ENCODE peak calls at places on chromosomes 12 and 14, in four cellular contexts. One of them, this sample, is unnamed.

GRCh38 chr12:129607293-129607692 is 296.5 kb downstream of the TMEM132D start:
- DNase-seq in K562: no peak
- DNase-seq in GM12878: no peak
- DNase-seq in IMR-90: no peak
- DNase-seq in this sample: no peak

GRCh38 chr12:92431146-92431545 is 271.6 kb upstream of the PLEKHG7 start:
- DNase-seq in K562: peak; percentile 18
- DNase-seq in IMR-90: no peak
- DNase-seq in GM12878: no peak
- DNase-seq in this sample: no peak

GRCh38 chr12:93135286-93136239 is 206.5 kb upstream of the EEA1 start:
- DNase-seq in K562: no peak
- DNase-seq in IMR-90: peak; percentile 57
- DNase-seq in GM12878: no peak
- DNase-seq in this sample: peak; percentile 90

GRCh38 chr14:91395998-91396660 is 21.5 kb downstream of the CCDC88C start:
- DNase-seq in K562: no peak
- DNase-seq in IMR-90: no peak
- DNase-seq in GM12878: no peak
- DNase-seq in this sample: no peak

GRCh38 chr12:104218935-104219334 is 3.4 kb downstream of the TXNRD1 start:
- DNase-seq in GM12878: no peak
- DNase-seq in K562: no peak
- DNase-seq in IMR-90: peak; percentile 74
- DNase-seq in this sample: peak; percentile 58

GRCh38 chr14:73833024-73833423 is 18.6 kb upstream of the PTGR2 start:
- DNase-seq in IMR-90: no peak
- DNase-seq in K562: no peak
- DNase-seq in GM12878: no peak
- DNase-seq in this sample: no peak

GRCh38 chr12:44295958-44296623 is 460.2 kb downstream of the TMEM117 start:
- DNase-seq in GM12878: no peak
- DNase-seq in K562: no peak
- DNase-seq in IMR-90: no peak
- DNase-seq in this sample: no peak

GRCh38 chr14:35335388-35336092 is 43.4 kb downstream of the PSMA6 start:
- DNase-seq in K562: no peak
- DNase-seq in IMR-90: no peak
- DNase-seq in GM12878: no peak
- DNase-seq in this sample: peak; percentile 29

GRCh38 chr14:73047808-73048207 is 10.5 kb upstream of the RBM25 start:
- DNase-seq in K562: no peak
- DNase-seq in IMR-90: no peak
- DNase-seq in GM12878: no peak
- DNase-seq in this sample: no peak

GRCh38 chr12:52837781-52838736 is 3.9 kb upstream of the KRT79 start:
- DNase-seq in K562: no peak
- DNase-seq in GM12878: no peak
- DNase-seq in IMR-90: peak; percentile 25
- DNase-seq in this sample: no peak

GRCh38 chr12:55728185-55728931 is 451 bp downstream of the CD63 start:
- DNase-seq in K562: peak; percentile 74
- DNase-seq in IMR-90: peak; percentile 53
- DNase-seq in GM12878: no peak
- DNase-seq in this sample: peak; percentile 61

GRCh38 chr12:79367016-79367575 is 323.7 kb downstream of the PAWR start:
- DNase-seq in IMR-90: no peak
- DNase-seq in GM12878: no peak
- DNase-seq in K562: no peak
- DNase-seq in this sample: no peak

GRCh38 chr12:19620222-19620621 is 180.9 kb downstream of the AEBP2 start:
- DNase-seq in K562: no peak
- DNase-seq in IMR-90: no peak
- DNase-seq in GM12878: no peak
- DNase-seq in this sample: no peak

GRCh38 chr12:40693503-40693863 is 1.2 kb downstream of the CNTN1 start:
- DNase-seq in K562: no peak
- DNase-seq in GM12878: no peak
- DNase-seq in IMR-90: no peak
- DNase-seq in this sample: no peak

GRCh38 chr12:30930238-30931010 is 3.9 kb downstream of the TSPAN11 start:
- DNase-seq in GM12878: no peak
- DNase-seq in IMR-90: no peak
- DNase-seq in K562: no peak
- DNase-seq in this sample: peak; percentile 47

GRCh38 chr12:48901278-48901677 is 24.0 kb downstream of the FKBP11 start:
- DNase-seq in IMR-90: peak; percentile 52
- DNase-seq in K562: no peak
- DNase-seq in GM12878: peak; percentile 27
- DNase-seq in this sample: no peak

GRCh38 chr14:84006643-84007137 is 1523.3 kb upstream of the FLRT2 start:
- DNase-seq in K562: no peak
- DNase-seq in IMR-90: no peak
- DNase-seq in GM12878: no peak
- DNase-seq in this sample: peak; percentile 96

GRCh38 chr12:92533280-92533890 is 169.4 kb upstream of the PLEKHG7 start:
- DNase-seq in GM12878: no peak
- DNase-seq in IMR-90: no peak
- DNase-seq in K562: no peak
- DNase-seq in this sample: no peak

GRCh38 chr12:73083736-73084135 is 811.6 kb downstream of the TRHDE start:
- DNase-seq in K562: no peak
- DNase-seq in IMR-90: no peak
- DNase-seq in GM12878: no peak
- DNase-seq in this sample: no peak

GRCh38 chr12:27733052-27733656 is 22.5 kb downstream of the MRPS35 start:
- DNase-seq in IMR-90: peak; percentile 52
- DNase-seq in K562: peak; percentile 38
- DNase-seq in GM12878: no peak
- DNase-seq in this sample: peak; percentile 51

GRCh38 chr12:93984005-93984404 is 164.4 kb upstream of the PLXNC1 start:
- DNase-seq in K562: no peak
- DNase-seq in GM12878: no peak
- DNase-seq in IMR-90: no peak
- DNase-seq in this sample: no peak

GRCh38 chr14:81453166-81453766 is 53.1 kb upstream of the STON2 start:
- DNase-seq in K562: peak; percentile 38
- DNase-seq in IMR-90: peak; percentile 43
- DNase-seq in GM12878: no peak
- DNase-seq in this sample: peak; percentile 48

GRCh38 chr14:69270795-69271708 is 11.1 kb downstream of the GALNT16 start:
- DNase-seq in K562: no peak
- DNase-seq in GM12878: no peak
- DNase-seq in IMR-90: peak; percentile 37
- DNase-seq in this sample: no peak

GRCh38 chr14:23697689-23698088 is 61.5 kb downstream of the DHRS2 start:
- DNase-seq in IMR-90: no peak
- DNase-seq in K562: no peak
- DNase-seq in GM12878: no peak
- DNase-seq in this sample: no peak

GRCh38 chr12:49827351-49828099 is 688 bp downstream of the NCKAP5L start:
- DNase-seq in K562: peak; percentile 90
- DNase-seq in IMR-90: peak; percentile 46
- DNase-seq in GM12878: no peak
- DNase-seq in this sample: peak; percentile 59

GRCh38 chr14:100467939-100468338 is 119.3 kb downstream of the BEGAIN start:
- DNase-seq in GM12878: no peak
- DNase-seq in IMR-90: no peak
- DNase-seq in K562: no peak
- DNase-seq in this sample: no peak

GRCh38 chr12:780750-781379 is 28.5 kb downstream of the WNK1 start:
- DNase-seq in GM12878: no peak
- DNase-seq in K562: no peak
- DNase-seq in IMR-90: no peak
- DNase-seq in this sample: no peak

GRCh38 chr12:65689508-65689907 is 134.8 kb upstream of the HMGA2 start:
- DNase-seq in K562: no peak
- DNase-seq in GM12878: no peak
- DNase-seq in IMR-90: no peak
- DNase-seq in this sample: no peak

GRCh38 chr12:71585218-71585617 is 78.4 kb downstream of the ZFC3H1 start:
- DNase-seq in IMR-90: no peak
- DNase-seq in K562: no peak
- DNase-seq in GM12878: no peak
- DNase-seq in this sample: no peak

GRCh38 chr12:88658009-88658408 is 77.7 kb upstream of the KITLG start:
- DNase-seq in IMR-90: no peak
- DNase-seq in K562: no peak
- DNase-seq in GM12878: no peak
- DNase-seq in this sample: no peak

GRCh38 chr12:114671321-114671663 is 12.7 kb downstream of the TBX3 start:
- DNase-seq in K562: no peak
- DNase-seq in IMR-90: no peak
- DNase-seq in GM12878: no peak
- DNase-seq in this sample: no peak

GRCh38 chr12:54388214-54389138 is 3.9 kb upstream of the ZNF385A start:
- DNase-seq in K562: peak; percentile 49
- DNase-seq in IMR-90: no peak
- DNase-seq in GM12878: no peak
- DNase-seq in this sample: no peak

GRCh38 chr12:54870048-54870447 is 15.7 kb downstream of the MUCL1 start:
- DNase-seq in IMR-90: no peak
- DNase-seq in K562: no peak
- DNase-seq in GM12878: no peak
- DNase-seq in this sample: no peak

GRCh38 chr12:9870311-9870866 is 1.2 kb upstream of the CLEC2B start:
- DNase-seq in IMR-90: no peak
- DNase-seq in K562: no peak
- DNase-seq in GM12878: no peak
- DNase-seq in this sample: peak; percentile 44

GRCh38 chr12:132614861-132615578 is 3.6 kb upstream of the P2RX2 start:
- DNase-seq in GM12878: peak; percentile 26
- DNase-seq in IMR-90: peak; percentile 78
- DNase-seq in K562: peak; percentile 77
- DNase-seq in this sample: peak; percentile 81

GRCh38 chr12:114011711-114012110 is 45.6 kb upstream of the RBM19 start:
- DNase-seq in GM12878: no peak
- DNase-seq in K562: no peak
- DNase-seq in IMR-90: no peak
- DNase-seq in this sample: no peak

GRCh38 chr12:52191841-52192791 is at the start of gene KRT80:
- DNase-seq in IMR-90: peak; percentile 99
- DNase-seq in K562: no peak
- DNase-seq in GM12878: no peak
- DNase-seq in this sample: peak; percentile 98

GRCh38 chr12:89273525-89273924 is 78.8 kb downstream of the DUSP6 start:
- DNase-seq in K562: no peak
- DNase-seq in IMR-90: no peak
- DNase-seq in GM12878: no peak
- DNase-seq in this sample: no peak

GRCh38 chr14:100670017-100670974 is 56.4 kb upstream of the DLK1 start:
- DNase-seq in GM12878: no peak
- DNase-seq in IMR-90: no peak
- DNase-seq in K562: no peak
- DNase-seq in this sample: no peak

DNA sequence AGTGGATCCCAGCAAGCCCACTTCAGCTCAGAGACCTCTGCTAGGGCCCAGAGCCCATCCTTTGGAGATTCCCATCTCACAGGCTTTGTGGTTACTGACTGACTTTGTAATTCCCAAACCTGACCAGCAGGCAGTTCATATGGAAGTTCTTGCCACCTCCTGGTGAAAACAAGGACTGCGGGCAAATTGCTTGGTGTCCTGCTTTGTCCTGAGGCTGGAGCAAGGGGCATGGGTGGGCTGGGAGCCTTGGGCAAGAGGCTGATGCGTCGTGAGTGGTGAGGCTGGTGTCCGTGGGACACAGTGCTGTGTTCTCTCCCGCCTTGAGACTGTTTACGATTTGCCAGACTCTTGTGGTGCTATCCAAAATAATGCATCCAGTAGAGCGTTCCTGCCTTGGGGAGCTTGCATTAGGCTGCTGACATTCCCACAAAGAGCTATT is 91.0 kb downstream of the LRRC74A start:
- DNase-seq in GM12878: no peak
- DNase-seq in K562: peak; percentile 56
- DNase-seq in IMR-90: peak; percentile 84
- DNase-seq in this sample: peak; percentile 75
- TF ChIP-seq FOS in GM12878: no peak
- TF ChIP-seq FOS in K562: no peak
- TF ChIP-seq FOS in IMR-90: no peak
- TF ChIP-seq FOS in this sample: no peak

DNA sequence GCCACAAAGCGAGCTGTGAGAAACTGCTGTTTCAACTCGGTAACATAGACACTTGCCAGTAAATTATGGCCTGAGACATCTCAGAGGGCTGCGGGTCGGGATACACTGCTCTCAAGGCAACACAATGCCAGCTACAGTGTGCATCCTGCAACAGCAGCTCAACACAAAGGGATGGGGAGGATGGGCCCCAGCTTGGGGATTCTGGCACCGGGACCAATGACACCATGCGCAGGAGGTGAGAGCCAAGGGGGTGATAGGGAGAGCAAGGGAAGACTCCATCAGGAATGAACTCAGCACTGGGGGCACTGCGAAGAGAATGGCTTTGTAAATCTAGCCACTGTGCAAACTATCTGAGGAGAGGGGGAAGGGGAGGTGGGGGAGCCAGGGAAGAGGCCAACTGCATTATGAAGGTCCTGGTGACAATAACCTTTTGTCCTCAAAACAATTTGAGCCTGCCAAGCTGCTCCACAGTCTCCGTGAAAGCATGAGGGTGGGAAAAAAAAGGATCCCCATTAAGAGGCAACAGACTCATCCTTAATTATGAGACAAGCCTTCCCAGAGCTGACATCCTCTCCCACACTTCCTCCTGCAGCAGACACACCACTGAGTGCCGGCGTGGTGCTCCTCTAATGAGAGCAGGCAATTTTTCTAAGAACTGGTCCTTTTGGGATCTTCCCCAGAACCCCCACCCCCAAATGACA is 219.7 kb downstream of the PPM1H start:
- DNase-seq in GM12878: no peak
- DNase-seq in IMR-90: no peak
- DNase-seq in K562: no peak
- DNase-seq in this sample: no peak
- H3K4me1 ChIP-seq in GM12878: no peaks in the 10 kb centered on the region
- H3K4me1 ChIP-seq in IMR-90: peaks cover 3% of the 10 kb centered on the region
- H3K4me1 ChIP-seq in K562: no peaks in the 10 kb centered on the region
- H3K4me1 ChIP-seq in this sample: no peaks in the 10 kb centered on the region

GRCh38 chr14:64841121-64841611 is 38.5 kb downstream of the SPTB start:
- DNase-seq in K562: peak; percentile 63
- DNase-seq in GM12878: no peak
- DNase-seq in IMR-90: peak; percentile 62
- DNase-seq in this sample: no peak
- TF ChIP-seq CTCF in K562: peak; percentile 47
- TF ChIP-seq CTCF in GM12878: no peak
- TF ChIP-seq CTCF in IMR-90: peak; percentile 62
- TF ChIP-seq CTCF in this sample: no peak

GRCh38 chr14:94293578-94293924 is 483 bp upstream of the SERPINA10 start:
- DNase-seq in IMR-90: no peak
- DNase-seq in GM12878: no peak
- DNase-seq in K562: no peak
- DNase-seq in this sample: no peak
- TF ChIP-seq FOS in IMR-90: no peak
- TF ChIP-seq FOS in GM12878: no peak
- TF ChIP-seq FOS in K562: no peak
- TF ChIP-seq FOS in this sample: no peak

This sample was measured in endothelial cell of umbilical vein.